ENCODE peak calls at places on chromosome 21, in seven cellular contexts. K is coronary artery, N is upper lobe of left lung, C is PC-3, H is spleen, I is right atrium auricular region, D is natural killer cell. V is an unnamed sample.

GRCh38 chr21:39660191-39660590 is 47.5 kb downstream of the B3GALT5 start:
- DNase-seq in K (peak), N (no peak), C (peak), H (no peak), I (no peak), D (no peak), V (no peak)

GRCh38 chr21:44295163-44295601 is 4.7 kb upstream of the PFKL start:
- DNase-seq in K (no peak), N (no peak), C (peak), H (no peak), I (no peak), D (no peak), V (no peak)

GRCh38 chr21:39483917-39484316 is 32.1 kb downstream of the SH3BGR start:
- DNase-seq in K (no peak), N (no peak), C (peak), H (no peak), I (no peak), D (no peak), V (no peak)

GRCh38 chr21:39094847-39095525 is 88.3 kb downstream of the PSMG1 start:
- DNase-seq in K (no peak), N (no peak), C (peak), H (no peak), I (no peak), D (no peak), V (no peak)

GRCh38 chr21:39842741-39843146 is 24.5 kb upstream of the PCP4 start:
- DNase-seq in K (no peak), N (no peak), C (no peak), H (no peak), I (no peak), D (no peak), V (no peak)

GRCh38 chr21:35559128-35559831 is 501.0 kb downstream of the SETD4 start:
- DNase-seq in K (no peak), N (no peak), C (no peak), H (no peak), I (no peak), D (no peak), V (no peak)

GRCh38 chr21:32719085-32719484 is 8.7 kb downstream of the SYNJ1 start:
- DNase-seq in K (no peak), N (no peak), C (no peak), H (no peak), I (no peak), D (no peak), V (no peak)

GRCh38 chr21:43303240-43304178 is 123.4 kb downstream of the SIK1 start:
- DNase-seq in K (no peak), N (no peak), C (peak), H (peak), I (no peak), D (no peak), V (no peak)

GRCh38 chr21:25691931-25692330 is 42.8 kb downstream of the ATP5PF start:
- DNase-seq in K (no peak), N (peak), C (no peak), H (no peak), I (no peak), D (no peak), V (no peak)

GRCh38 chr21:44046734-44047133 is 34.6 kb downstream of the TRAPPC10 start:
- DNase-seq in K (peak), N (no peak), C (no peak), H (no peak), I (no peak), D (no peak), V (no peak)

GRCh38 chr21:43654806-43655489 is 4.3 kb downstream of the HSF2BP start:
- DNase-seq in K (no peak), N (no peak), C (peak), H (no peak), I (no peak), D (no peak), V (no peak)

GRCh38 chr21:35476616-35477395 is 427.7 kb upstream of the RUNX1 start:
- DNase-seq in K (no peak), N (no peak), C (peak), H (no peak), I (no peak), D (no peak), V (no peak)

GRCh38 chr21:19553930-19554615 is 1150.5 kb upstream of the TMPRSS15 start:
- DNase-seq in K (no peak), N (no peak), C (no peak), H (no peak), I (no peak), D (no peak), V (no peak)

GRCh38 chr21:43918385-43918947 is 53.4 kb downstream of the AGPAT3 start:
- DNase-seq in K (no peak), N (no peak), C (no peak), H (peak), I (no peak), D (no peak), V (no peak)

GRCh38 chr21:38852278-38852677 is 46.5 kb downstream of the ETS2 start:
- DNase-seq in K (no peak), N (no peak), C (peak), H (no peak), I (no peak), D (no peak), V (no peak)

GRCh38 chr21:27251752-27252151 is 284.9 kb upstream of the ADAMTS5 start:
- DNase-seq in K (no peak), N (no peak), C (no peak), H (no peak), I (no peak), D (no peak), V (no peak)

GRCh38 chr21:43825936-43826622 is 36.7 kb downstream of the RRP1 start:
- DNase-seq in K (no peak), N (peak), C (peak), H (peak), I (no peak), D (no peak), V (no peak)

GRCh38 chr21:29257701-29258100 is 41.0 kb upstream of the BACH1 start:
- DNase-seq in K (no peak), N (no peak), C (peak), H (no peak), I (no peak), D (no peak), V (no peak)

GRCh38 chr21:33136898-33137502 is 67.1 kb downstream of the OLIG1 start:
- DNase-seq in K (no peak), N (no peak), C (no peak), H (no peak), I (no peak), D (no peak), V (no peak)

GRCh38 chr21:30439975-30440374 is at the start of gene KRTAP15-1:
- DNase-seq in K (no peak), N (no peak), C (no peak), H (no peak), I (no peak), D (no peak), V (no peak)

GRCh38 chr21:30430170-30430655 is at the start of gene KRTAP13-4:
- DNase-seq in K (no peak), N (no peak), C (no peak), H (no peak), I (no peak), D (no peak), V (no peak)

GRCh38 chr21:30436986-30437385 is 3.1 kb upstream of the KRTAP15-1 start:
- DNase-seq in K (no peak), N (no peak), C (peak), H (no peak), I (no peak), D (no peak), V (no peak)

GRCh38 chr21:30434033-30434631 is 4.1 kb downstream of the KRTAP13-4 start:
- DNase-seq in K (no peak), N (no peak), C (peak), H (no peak), I (no peak), D (no peak), V (no peak)
- TF ChIP-seq CTCF in K (peak), N (peak), C (peak), H (peak), I (peak), D (no peak), V (no peak)

GRCh38 chr21:17146426-17146825 is 366.4 kb upstream of the CXADR start:
- DNase-seq in K (no peak), N (no peak), C (no peak), H (no peak), I (no peak), D (no peak), V (no peak)
- TF ChIP-seq CTCF in K (no peak), N (no peak), C (no peak), H (no peak), I (no peak), D (no peak), V (no peak)

GRCh38 chr21:15729346-15729673 is 472 bp upstream of the USP25 start:
- DNase-seq in K (no peak), N (no peak), C (no peak), H (no peak), I (no peak), D (no peak), V (no peak)

GRCh38 chr21:15731243-15731613 is 1.4 kb downstream of the USP25 start:
- DNase-seq in K (no peak), N (no peak), C (peak), H (no peak), I (no peak), D (no peak), V (no peak)

GRCh38 chr21:15730484-15731242 is 881 bp downstream of the USP25 start:
- DNase-seq in K (no peak), N (no peak), C (peak), H (no peak), I (no peak), D (peak), V (no peak)

GRCh38 chr21:15728046-15728445 is 1.7 kb upstream of the USP25 start:
- DNase-seq in K (no peak), N (no peak), C (no peak), H (no peak), I (no peak), D (no peak), V (no peak)

GRCh38 chr21:15729674-15730483 is at the start of gene USP25:
- DNase-seq in K (peak), N (peak), C (peak), H (peak), I (peak), D (peak), V (peak)
- TF ChIP-seq CTCF in K (no peak), N (peak), C (no peak), H (no peak), I (no peak), D (no peak), V (no peak)

GRCh38 chr21:37045139-37045538 is 27.7 kb downstream of the PIGP start:
- DNase-seq in K (no peak), N (no peak), C (no peak), H (no peak), I (no peak), D (no peak), V (no peak)

GRCh38 chr21:37043818-37044217 is 29.1 kb downstream of the PIGP start:
- DNase-seq in K (no peak), N (peak), C (no peak), H (no peak), I (no peak), D (no peak), V (no peak)

GRCh38 chr21:37047079-37047478 is 25.8 kb downstream of the PIGP start:
- DNase-seq in K (no peak), N (no peak), C (peak), H (no peak), I (no peak), D (no peak), V (no peak)

GRCh38 chr21:37045556-37045955 is 27.3 kb downstream of the PIGP start:
- DNase-seq in K (no peak), N (no peak), C (no peak), H (no peak), I (no peak), D (no peak), V (no peak)

GRCh38 chr21:37044643-37045042 is 28.2 kb downstream of the PIGP start:
- DNase-seq in K (no peak), N (no peak), C (no peak), H (no peak), I (no peak), D (no peak), V (no peak)
- TF ChIP-seq CTCF in K (no peak), N (no peak), C (no peak), H (no peak), I (no peak), D (no peak), V (no peak)

GRCh38 chr21:41873005-41873404 is 6.1 kb downstream of the PRDM15 start:
- DNase-seq in K (no peak), N (no peak), C (no peak), H (peak), I (no peak), D (no peak), V (no peak)
- TF ChIP-seq CTCF in K (no peak), N (no peak), C (no peak), H (no peak), I (no peak), D (no peak), V (no peak)

DNA sequence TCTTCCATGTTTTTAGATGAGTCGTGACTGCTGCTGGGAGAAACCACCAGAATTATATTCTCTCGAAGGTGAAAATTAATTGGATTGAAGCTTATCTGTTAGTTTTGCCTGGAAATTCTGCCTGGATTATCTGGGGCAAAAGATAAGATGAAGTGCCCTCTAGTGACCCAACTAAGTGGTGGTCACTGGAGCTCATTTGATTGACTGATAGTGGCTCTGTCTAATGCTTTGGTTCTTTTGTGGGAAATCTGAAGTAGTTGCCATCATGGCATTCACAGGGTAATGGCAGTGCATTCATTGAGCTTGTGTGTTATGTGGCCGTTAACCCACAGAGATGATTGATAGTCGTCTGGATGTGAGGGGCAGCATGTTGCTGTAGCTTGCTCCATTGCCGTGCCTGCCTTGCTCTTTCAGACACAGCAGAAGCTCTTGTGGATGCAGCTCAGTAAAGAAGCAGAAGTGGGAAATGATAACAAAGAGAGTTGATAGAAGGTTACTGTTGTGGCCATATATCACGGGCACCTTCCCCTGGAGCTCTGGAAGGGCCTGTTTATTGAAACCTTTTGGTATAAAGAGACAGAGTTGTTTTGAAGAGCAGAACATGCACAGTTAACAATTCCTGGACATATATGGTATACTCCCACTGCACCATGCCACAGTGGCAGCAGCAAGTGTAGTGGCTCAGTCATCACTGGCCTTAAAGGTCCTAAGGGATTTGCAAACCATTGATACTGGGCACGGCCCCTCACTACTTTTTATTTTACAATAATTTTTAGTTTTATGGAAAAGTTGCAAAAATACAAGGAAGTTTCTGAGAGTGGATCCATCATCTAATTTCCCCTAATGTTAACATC is 42.0 kb downstream of the CXADR start:
- DNase-seq in K (no peak), N (no peak), C (peak), H (no peak), I (no peak), D (no peak), V (no peak)
- TF ChIP-seq CTCF in K (no peak), N (no peak), C (peak), H (no peak), I (peak), D (no peak), V (no peak)

GRCh38 chr21:31675960-31676359 is 16.5 kb downstream of the SOD1 start:
- DNase-seq in K (no peak), N (no peak), C (no peak), H (no peak), I (no peak), D (no peak), V (no peak)

GRCh38 chr21:31677047-31677446 is 17.6 kb downstream of the SOD1 start:
- DNase-seq in K (no peak), N (no peak), C (no peak), H (no peak), I (no peak), D (no peak), V (no peak)

GRCh38 chr21:31673513-31673912 is 14.0 kb downstream of the SOD1 start:
- DNase-seq in K (no peak), N (no peak), C (no peak), H (no peak), I (no peak), D (no peak), V (no peak)

GRCh38 chr21:31678478-31678877 is 19.0 kb downstream of the SOD1 start:
- DNase-seq in K (no peak), N (no peak), C (no peak), H (no peak), I (no peak), D (no peak), V (no peak)

DNA sequence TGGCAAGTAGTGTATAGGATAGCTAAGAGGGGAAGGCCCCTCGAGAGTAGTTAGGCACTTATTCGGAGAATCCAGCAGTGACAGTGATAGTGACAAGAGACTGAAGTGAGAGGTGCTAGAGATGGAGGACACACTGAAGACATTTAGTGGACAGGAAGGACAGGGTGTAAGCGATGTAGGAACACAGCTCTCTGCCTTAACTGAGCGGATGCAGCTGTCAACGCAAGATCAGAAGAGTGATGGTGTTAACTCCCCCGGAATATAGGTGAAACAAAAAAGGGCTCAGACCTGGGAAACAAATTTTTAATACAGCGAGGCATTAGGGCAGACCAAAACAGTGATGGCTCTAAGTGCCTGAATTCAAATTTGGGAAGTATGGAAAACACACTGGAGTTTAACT is 15.8 kb downstream of the SOD1 start:
- DNase-seq in K (no peak), N (no peak), C (no peak), H (no peak), I (no peak), D (no peak), V (no peak)
- TF ChIP-seq CTCF in K (no peak), N (no peak), C (no peak), H (no peak), I (no peak), D (no peak), V (no peak)

GRCh38 chr21:36981049-36981391 is 14.6 kb upstream of the HLCS start:
- DNase-seq in K (no peak), N (no peak), C (peak), H (no peak), I (no peak), D (no peak), V (no peak)
- TF ChIP-seq CTCF in K (no peak), N (no peak), C (no peak), H (no peak), I (no peak), D (no peak), V (no peak)

GRCh38 chr21:45405271-45405818 is 380 bp downstream of the COL18A1 start:
- DNase-seq in K (no peak), N (peak), C (peak), H (peak), I (no peak), D (no peak), V (peak)

GRCh38 chr21:45407629-45408247 is 2.8 kb downstream of the COL18A1 start:
- DNase-seq in K (no peak), N (no peak), C (peak), H (peak), I (no peak), D (no peak), V (no peak)

GRCh38 chr21:45408271-45408791 is 3.4 kb downstream of the COL18A1 start:
- DNase-seq in K (no peak), N (no peak), C (no peak), H (peak), I (no peak), D (no peak), V (no peak)

GRCh38 chr21:45405819-45406762 is 1.1 kb downstream of the COL18A1 start:
- DNase-seq in K (no peak), N (peak), C (peak), H (peak), I (no peak), D (no peak), V (no peak)

GRCh38 chr21:45406801-45407628 is 2.0 kb downstream of the COL18A1 start:
- DNase-seq in K (no peak), N (no peak), C (no peak), H (peak), I (no peak), D (no peak), V (no peak)
- TF ChIP-seq CTCF in K (no peak), N (no peak), C (peak), H (no peak), I (no peak), D (no peak), V (no peak)

DNA sequence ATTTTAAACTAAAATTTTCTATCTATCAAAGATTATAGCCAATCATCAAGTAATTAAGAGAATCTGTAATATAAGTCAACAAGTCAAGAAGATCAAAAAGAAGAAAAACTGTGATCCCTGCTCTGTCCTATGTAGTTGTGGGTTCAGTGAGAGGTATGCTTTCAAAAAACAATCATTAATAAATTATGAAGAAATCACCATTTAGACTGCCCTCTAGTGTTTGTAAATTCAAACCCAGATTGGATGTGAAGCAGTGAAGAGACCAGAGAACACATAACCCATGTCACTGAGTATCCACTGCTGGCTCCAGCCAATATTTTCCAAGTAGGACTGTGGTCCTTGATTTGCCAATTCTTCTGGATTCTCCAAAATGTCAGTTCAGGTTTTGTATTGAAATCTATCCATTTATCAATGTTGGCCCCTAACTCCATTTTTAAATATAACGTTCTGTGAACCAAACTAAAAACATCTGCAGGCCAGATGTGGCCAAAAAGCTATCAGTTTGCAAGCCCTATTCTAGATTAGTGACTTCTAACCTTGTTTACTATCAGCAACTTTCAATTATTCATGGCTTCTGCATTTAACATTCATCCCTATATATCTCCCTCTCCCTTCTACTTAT is 467.5 kb upstream of the CXADR start:
- DNase-seq in K (no peak), N (no peak), C (peak), H (no peak), I (no peak), D (no peak), V (no peak)
- TF ChIP-seq CTCF in K (no peak), N (no peak), C (peak), H (no peak), I (peak), D (no peak), V (no peak)